ENCODE peak calls at places on chromosomes 5 and 9, in five cellular contexts. One of them, this sample, is unnamed.

GRCh38 chr5:151042453-151043093 is 22.2 kb downstream of the GPX3 start:
- DNase-seq in HEK293T: no peak
- DNase-seq in ACHN: no peak
- DNase-seq in Right ventricle myocardium superior: no peak
- DNase-seq in thoracic aorta: no peak
- DNase-seq in this sample: no peak

GRCh38 chr9:126642009-126642744 is 28.4 kb downstream of the LMX1B start:
- DNase-seq in HEK293T: no peak
- DNase-seq in ACHN: no peak
- DNase-seq in Right ventricle myocardium superior: no peak
- DNase-seq in thoracic aorta: no peak
- DNase-seq in this sample: no peak

GRCh38 chr9:109401990-109402318 is 81.1 kb upstream of the EPB41L4B start:
- DNase-seq in HEK293T: no peak
- DNase-seq in ACHN: no peak
- DNase-seq in Right ventricle myocardium superior: no peak
- DNase-seq in thoracic aorta: no peak
- DNase-seq in this sample: no peak

GRCh38 chr9:132539071-132539470 is 43.3 kb upstream of the BARHL1 start:
- DNase-seq in HEK293T: no peak
- DNase-seq in ACHN: no peak
- DNase-seq in Right ventricle myocardium superior: no peak
- DNase-seq in thoracic aorta: no peak
- DNase-seq in this sample: no peak

GRCh38 chr5:1424716-1425115 is 20.5 kb downstream of the SLC6A3 start:
- DNase-seq in HEK293T: no peak
- DNase-seq in ACHN: no peak
- DNase-seq in Right ventricle myocardium superior: peak; percentile 2
- DNase-seq in thoracic aorta: no peak
- DNase-seq in this sample: no peak

GRCh38 chr9:120441446-120442279 is 138.3 kb downstream of the CDK5RAP2 start:
- DNase-seq in HEK293T: no peak
- DNase-seq in ACHN: no peak
- DNase-seq in Right ventricle myocardium superior: no peak
- DNase-seq in thoracic aorta: no peak
- DNase-seq in this sample: no peak

GRCh38 chr5:37882636-37883035 is 42.8 kb upstream of the GDNF start:
- DNase-seq in HEK293T: no peak
- DNase-seq in ACHN: no peak
- DNase-seq in Right ventricle myocardium superior: no peak
- DNase-seq in thoracic aorta: no peak
- DNase-seq in this sample: no peak

GRCh38 chr5:131589510-131590348 is 45.3 kb downstream of the RAPGEF6 start:
- DNase-seq in HEK293T: peak; percentile 60
- DNase-seq in ACHN: peak; percentile 55
- DNase-seq in Right ventricle myocardium superior: no peak
- DNase-seq in thoracic aorta: no peak
- DNase-seq in this sample: peak; percentile 61

GRCh38 chr5:448061-448765 is 5.2 kb downstream of the EXOC3 start:
- DNase-seq in HEK293T: no peak
- DNase-seq in ACHN: no peak
- DNase-seq in Right ventricle myocardium superior: peak; percentile 80
- DNase-seq in thoracic aorta: no peak
- DNase-seq in this sample: no peak

GRCh38 chr5:980001-980588 is 28.5 kb upstream of the NKD2 start:
- DNase-seq in HEK293T: no peak
- DNase-seq in ACHN: no peak
- DNase-seq in Right ventricle myocardium superior: peak; percentile 38
- DNase-seq in thoracic aorta: no peak
- DNase-seq in this sample: peak; percentile 57

GRCh38 chr9:12464910-12465512 is 228.2 kb upstream of the TYRP1 start:
- DNase-seq in HEK293T: peak; percentile 6
- DNase-seq in ACHN: peak; percentile 28
- DNase-seq in Right ventricle myocardium superior: no peak
- DNase-seq in thoracic aorta: no peak
- DNase-seq in this sample: peak; percentile 55

GRCh38 chr9:121881920-121882500 is 211.1 kb downstream of the TTLL11 start:
- DNase-seq in HEK293T: no peak
- DNase-seq in ACHN: no peak
- DNase-seq in Right ventricle myocardium superior: no peak
- DNase-seq in thoracic aorta: no peak
- DNase-seq in this sample: no peak

GRCh38 chr5:160805376-160805775 is 46.6 kb downstream of the ATP10B start:
- DNase-seq in HEK293T: no peak
- DNase-seq in ACHN: no peak
- DNase-seq in Right ventricle myocardium superior: no peak
- DNase-seq in thoracic aorta: no peak
- DNase-seq in this sample: no peak

GRCh38 chr9:34400686-34401602 is 24.2 kb upstream of the MYORG start:
- DNase-seq in HEK293T: no peak
- DNase-seq in ACHN: no peak
- DNase-seq in Right ventricle myocardium superior: no peak
- DNase-seq in thoracic aorta: no peak
- DNase-seq in this sample: no peak

GRCh38 chr9:93298498-93299417 is 114.8 kb downstream of the WNK2 start:
- DNase-seq in HEK293T: peak; percentile 3
- DNase-seq in ACHN: no peak
- DNase-seq in Right ventricle myocardium superior: no peak
- DNase-seq in thoracic aorta: no peak
- DNase-seq in this sample: no peak

GRCh38 chr9:131394464-131395026 is 659 bp downstream of the PRRC2B start:
- DNase-seq in HEK293T: no peak
- DNase-seq in ACHN: peak; percentile 33
- DNase-seq in Right ventricle myocardium superior: peak; percentile 72
- DNase-seq in thoracic aorta: no peak
- DNase-seq in this sample: peak; percentile 58

GRCh38 chr5:57072218-57072892 is 101.5 kb upstream of the GPBP1 start:
- DNase-seq in HEK293T: no peak
- DNase-seq in ACHN: no peak
- DNase-seq in Right ventricle myocardium superior: no peak
- DNase-seq in thoracic aorta: no peak
- DNase-seq in this sample: no peak

This sample was measured in A673.